ENCODE peak calls at places on chromosomes 13 and 19, in four cellular contexts. One of them, this sample, is unnamed.

GRCh38 chr13:112574476-112575294 is 13.3 kb downstream of the TUBGCP3 start:
- DNase-seq in kidney epithelial cell: no peak
- DNase-seq in astrocyte: no peak
- DNase-seq in CD8-positive, alpha-beta T cell: no peak
- DNase-seq in this sample: no peak

GRCh38 chr19:49799798-49800376 is 13.2 kb downstream of the FUZ start:
- DNase-seq in kidney epithelial cell: no peak
- DNase-seq in astrocyte: no peak
- DNase-seq in CD8-positive, alpha-beta T cell: no peak
- DNase-seq in this sample: no peak

GRCh38 chr13:74173822-74174221 is 39.6 kb upstream of the KLF12 start:
- DNase-seq in kidney epithelial cell: no peak
- DNase-seq in astrocyte: no peak
- DNase-seq in CD8-positive, alpha-beta T cell: no peak
- DNase-seq in this sample: no peak

GRCh38 chr13:73440296-73440895 is 381.6 kb downstream of the KLF5 start:
- DNase-seq in kidney epithelial cell: no peak
- DNase-seq in astrocyte: no peak
- DNase-seq in CD8-positive, alpha-beta T cell: no peak
- DNase-seq in this sample: no peak

GRCh38 chr19:8698433-8699063 is at the start of gene ACTL9:
- DNase-seq in kidney epithelial cell: no peak
- DNase-seq in astrocyte: no peak
- DNase-seq in CD8-positive, alpha-beta T cell: no peak
- DNase-seq in this sample: no peak

GRCh38 chr13:27979765-27980279 is 8.7 kb downstream of the URAD start:
- DNase-seq in kidney epithelial cell: no peak
- DNase-seq in astrocyte: no peak
- DNase-seq in CD8-positive, alpha-beta T cell: no peak
- DNase-seq in this sample: no peak

GRCh38 chr19:47473336-47473735 is 1.6 kb upstream of the SLC8A2 start:
- DNase-seq in kidney epithelial cell: no peak
- DNase-seq in astrocyte: no peak
- DNase-seq in CD8-positive, alpha-beta T cell: no peak
- DNase-seq in this sample: no peak

GRCh38 chr19:58123354-58123753 is 25.3 kb upstream of the ZSCAN18 start:
- DNase-seq in kidney epithelial cell: no peak
- DNase-seq in astrocyte: no peak
- DNase-seq in CD8-positive, alpha-beta T cell: no peak
- DNase-seq in this sample: no peak

GRCh38 chr13:95740921-95741320 is 64.0 kb downstream of the DNAJC3 start:
- DNase-seq in kidney epithelial cell: no peak
- DNase-seq in astrocyte: no peak
- DNase-seq in CD8-positive, alpha-beta T cell: no peak
- DNase-seq in this sample: no peak

GRCh38 chr13:27183561-27184147 is 12.0 kb upstream of the USP12 start:
- DNase-seq in kidney epithelial cell: no peak
- DNase-seq in astrocyte: no peak
- DNase-seq in CD8-positive, alpha-beta T cell: no peak
- DNase-seq in this sample: no peak

GRCh38 chr13:78732445-78733017 is 73.6 kb upstream of the OBI1 start:
- DNase-seq in kidney epithelial cell: no peak
- DNase-seq in astrocyte: no peak
- DNase-seq in CD8-positive, alpha-beta T cell: no peak
- DNase-seq in this sample: no peak

GRCh38 chr19:48660854-48661731 is 11.7 kb downstream of the NTN5 start:
- DNase-seq in kidney epithelial cell: no peak
- DNase-seq in astrocyte: peak
- DNase-seq in CD8-positive, alpha-beta T cell: peak
- DNase-seq in this sample: peak

DNA sequence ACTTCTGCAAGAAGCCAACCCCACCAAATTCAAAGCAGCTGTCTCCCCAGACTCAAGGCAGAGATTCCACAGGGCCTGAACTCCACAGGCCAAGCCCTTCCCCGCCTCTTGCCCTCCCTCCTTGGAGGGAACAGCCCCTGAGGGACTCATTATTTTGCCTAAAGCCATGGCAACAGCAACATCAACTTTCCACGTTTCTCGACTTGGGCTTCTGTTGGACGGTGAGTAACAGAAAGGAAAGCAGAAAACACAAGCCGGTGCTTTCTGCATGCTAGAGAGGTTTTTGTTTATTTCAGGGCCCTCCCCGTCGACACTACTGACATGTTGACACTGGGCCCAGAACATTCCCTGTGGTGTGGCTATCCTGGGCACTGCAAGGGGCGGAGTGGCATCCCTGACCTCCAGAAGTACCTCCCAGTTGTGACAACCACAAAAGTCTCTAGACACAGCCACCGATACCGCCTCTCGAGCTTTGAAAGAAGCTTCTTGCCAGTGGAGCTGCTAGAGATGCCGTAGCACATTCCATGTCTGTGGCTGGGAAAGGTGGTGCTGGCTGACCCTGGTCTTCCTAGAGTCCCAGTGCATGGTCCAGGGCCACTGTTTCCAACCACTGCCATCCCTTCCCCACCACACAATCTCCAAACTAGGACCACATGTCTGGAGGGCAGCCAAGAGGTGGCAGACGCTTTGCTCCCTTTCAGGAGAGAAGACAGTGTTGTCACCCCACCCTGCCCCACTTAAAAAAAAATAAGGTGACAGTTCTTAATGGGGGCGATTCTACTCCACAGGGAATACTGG is 12.8 kb downstream of the CAPS start:
- DNase-seq in kidney epithelial cell: no peak
- DNase-seq in astrocyte: no peak
- DNase-seq in CD8-positive, alpha-beta T cell: no peak
- DNase-seq in this sample: no peak
- TF ChIP-seq CTCF in kidney epithelial cell: no peak
- TF ChIP-seq CTCF in astrocyte: no peak
- TF ChIP-seq CTCF in CD8-positive, alpha-beta T cell: no peak
- TF ChIP-seq CTCF in this sample: no peak

DNA sequence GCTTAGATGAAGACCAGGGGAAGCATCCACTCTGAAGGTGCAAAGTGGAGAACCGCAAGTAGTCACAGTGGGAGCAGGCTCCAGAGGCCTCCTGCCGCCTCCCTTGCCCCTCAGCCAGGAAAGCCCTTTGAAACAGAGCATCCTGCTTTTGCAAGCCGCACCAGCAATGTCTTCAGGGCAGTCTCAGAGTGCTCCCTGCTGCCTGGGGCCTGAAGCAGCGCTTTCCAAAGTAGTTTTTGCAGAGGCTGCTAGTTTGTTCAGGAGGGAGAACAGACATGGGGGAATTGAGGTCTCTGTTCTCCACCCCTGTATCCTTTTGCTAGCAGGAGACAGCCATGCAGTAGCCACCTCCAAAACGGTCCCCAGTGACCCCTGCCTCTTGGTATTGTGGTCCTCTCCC is 15.8 kb upstream of the POP4 start:
- DNase-seq in kidney epithelial cell: no peak
- DNase-seq in astrocyte: no peak
- DNase-seq in CD8-positive, alpha-beta T cell: no peak
- DNase-seq in this sample: no peak
- TF ChIP-seq CTCF in kidney epithelial cell: no peak
- TF ChIP-seq CTCF in astrocyte: no peak
- TF ChIP-seq CTCF in CD8-positive, alpha-beta T cell: no peak
- TF ChIP-seq CTCF in this sample: no peak

GRCh38 chr13:98869408-98870090 is 108.3 kb downstream of the DOCK9 start:
- DNase-seq in kidney epithelial cell: no peak
- DNase-seq in astrocyte: no peak
- DNase-seq in CD8-positive, alpha-beta T cell: no peak
- DNase-seq in this sample: no peak
- TF ChIP-seq CTCF in kidney epithelial cell: no peak
- TF ChIP-seq CTCF in astrocyte: peak
- TF ChIP-seq CTCF in CD8-positive, alpha-beta T cell: no peak
- TF ChIP-seq CTCF in this sample: no peak

GRCh38 chr19:39363909-39364457 is 21.8 kb downstream of the SAMD4B start:
- DNase-seq in kidney epithelial cell: no peak
- DNase-seq in astrocyte: no peak
- DNase-seq in CD8-positive, alpha-beta T cell: no peak
- DNase-seq in this sample: no peak

GRCh38 chr19:39356647-39357046 is 14.4 kb downstream of the SAMD4B start:
- DNase-seq in kidney epithelial cell: no peak
- DNase-seq in astrocyte: no peak
- DNase-seq in CD8-positive, alpha-beta T cell: no peak
- DNase-seq in this sample: no peak

GRCh38 chr19:39359026-39359425 is 16.8 kb downstream of the SAMD4B start:
- DNase-seq in kidney epithelial cell: no peak
- DNase-seq in astrocyte: no peak
- DNase-seq in CD8-positive, alpha-beta T cell: no peak
- DNase-seq in this sample: no peak

GRCh38 chr19:39362682-39363657 is 20.7 kb downstream of the SAMD4B start:
- DNase-seq in kidney epithelial cell: peak
- DNase-seq in astrocyte: peak
- DNase-seq in CD8-positive, alpha-beta T cell: no peak
- DNase-seq in this sample: no peak

GRCh38 chr19:39360599-39360998 is 18.4 kb downstream of the SAMD4B start:
- DNase-seq in kidney epithelial cell: no peak
- DNase-seq in astrocyte: no peak
- DNase-seq in CD8-positive, alpha-beta T cell: no peak
- DNase-seq in this sample: no peak
- TF ChIP-seq CTCF in kidney epithelial cell: no peak
- TF ChIP-seq CTCF in astrocyte: no peak
- TF ChIP-seq CTCF in CD8-positive, alpha-beta T cell: no peak
- TF ChIP-seq CTCF in this sample: no peak

GRCh38 chr19:41784337-41785239 is 11.8 kb upstream of the CEACAM3 start:
- DNase-seq in kidney epithelial cell: no peak
- DNase-seq in astrocyte: no peak
- DNase-seq in CD8-positive, alpha-beta T cell: no peak
- DNase-seq in this sample: no peak

DNA sequence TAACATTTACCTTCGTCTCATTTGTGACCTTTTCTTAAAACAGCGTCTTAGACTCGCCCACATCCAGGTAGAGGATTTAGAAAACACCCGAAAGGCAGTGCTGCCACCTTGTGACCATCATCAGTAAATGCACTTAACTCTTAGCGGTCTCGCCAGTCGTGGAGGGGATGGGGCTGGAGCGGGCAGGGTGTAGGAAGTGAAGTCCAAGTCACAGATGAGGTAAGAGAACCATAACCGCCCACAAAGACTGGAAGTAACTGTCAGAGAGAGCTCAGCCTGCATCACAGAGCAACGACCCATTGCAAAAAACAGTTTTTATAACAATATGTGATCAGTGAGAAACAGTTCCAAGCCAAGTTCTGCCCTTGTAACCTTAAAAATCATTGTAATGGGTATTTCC is 10.7 kb upstream of the CEACAM3 start:
- DNase-seq in kidney epithelial cell: peak
- DNase-seq in astrocyte: peak
- DNase-seq in CD8-positive, alpha-beta T cell: peak
- DNase-seq in this sample: peak
- TF ChIP-seq CTCF in kidney epithelial cell: peak
- TF ChIP-seq CTCF in astrocyte: peak
- TF ChIP-seq CTCF in CD8-positive, alpha-beta T cell: peak
- TF ChIP-seq CTCF in this sample: peak

GRCh38 chr19:37370880-37371661 is at the start of gene ZNF527:
- DNase-seq in kidney epithelial cell: peak
- DNase-seq in astrocyte: peak
- DNase-seq in CD8-positive, alpha-beta T cell: peak
- DNase-seq in this sample: peak
- TF ChIP-seq CTCF in kidney epithelial cell: no peak
- TF ChIP-seq CTCF in astrocyte: no peak
- TF ChIP-seq CTCF in CD8-positive, alpha-beta T cell: no peak
- TF ChIP-seq CTCF in this sample: no peak

GRCh38 chr13:51747438-51748434 is 56.2 kb downstream of the DHRS12 start:
- DNase-seq in kidney epithelial cell: no peak
- DNase-seq in astrocyte: no peak
- DNase-seq in CD8-positive, alpha-beta T cell: no peak
- DNase-seq in this sample: no peak

GRCh38 chr13:51742611-51743010 is 61.4 kb downstream of the DHRS12 start:
- DNase-seq in kidney epithelial cell: no peak
- DNase-seq in astrocyte: no peak
- DNase-seq in CD8-positive, alpha-beta T cell: no peak
- DNase-seq in this sample: no peak

GRCh38 chr13:51746802-51747201 is 57.2 kb downstream of the DHRS12 start:
- DNase-seq in kidney epithelial cell: no peak
- DNase-seq in astrocyte: no peak
- DNase-seq in CD8-positive, alpha-beta T cell: no peak
- DNase-seq in this sample: no peak

GRCh38 chr13:51739403-51740112 is 64.4 kb downstream of the DHRS12 start:
- DNase-seq in kidney epithelial cell: no peak
- DNase-seq in astrocyte: no peak
- DNase-seq in CD8-positive, alpha-beta T cell: no peak
- DNase-seq in this sample: no peak

DNA sequence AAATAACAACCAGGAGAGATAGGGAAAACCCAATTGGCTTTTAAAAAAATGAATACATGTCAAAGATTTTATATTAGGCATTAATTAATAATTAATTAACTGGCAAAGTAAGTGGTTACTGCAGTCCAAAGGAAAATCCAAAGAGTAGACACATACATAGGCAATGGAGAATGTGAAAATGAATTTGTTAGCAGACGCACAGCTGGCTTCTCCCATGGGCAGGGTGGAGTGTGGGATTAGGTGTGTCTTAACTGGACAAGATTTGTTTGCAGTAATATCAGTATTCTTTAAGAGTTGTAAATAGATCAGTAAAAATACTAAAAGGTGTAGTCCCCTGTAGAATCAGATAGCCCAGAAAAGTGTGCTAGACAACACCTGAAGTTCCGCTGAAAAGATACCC is 58.7 kb downstream of the DHRS12 start:
- DNase-seq in kidney epithelial cell: no peak
- DNase-seq in astrocyte: no peak
- DNase-seq in CD8-positive, alpha-beta T cell: no peak
- DNase-seq in this sample: no peak
- TF ChIP-seq CTCF in kidney epithelial cell: no peak
- TF ChIP-seq CTCF in astrocyte: no peak
- TF ChIP-seq CTCF in CD8-positive, alpha-beta T cell: no peak
- TF ChIP-seq CTCF in this sample: no peak

DNA sequence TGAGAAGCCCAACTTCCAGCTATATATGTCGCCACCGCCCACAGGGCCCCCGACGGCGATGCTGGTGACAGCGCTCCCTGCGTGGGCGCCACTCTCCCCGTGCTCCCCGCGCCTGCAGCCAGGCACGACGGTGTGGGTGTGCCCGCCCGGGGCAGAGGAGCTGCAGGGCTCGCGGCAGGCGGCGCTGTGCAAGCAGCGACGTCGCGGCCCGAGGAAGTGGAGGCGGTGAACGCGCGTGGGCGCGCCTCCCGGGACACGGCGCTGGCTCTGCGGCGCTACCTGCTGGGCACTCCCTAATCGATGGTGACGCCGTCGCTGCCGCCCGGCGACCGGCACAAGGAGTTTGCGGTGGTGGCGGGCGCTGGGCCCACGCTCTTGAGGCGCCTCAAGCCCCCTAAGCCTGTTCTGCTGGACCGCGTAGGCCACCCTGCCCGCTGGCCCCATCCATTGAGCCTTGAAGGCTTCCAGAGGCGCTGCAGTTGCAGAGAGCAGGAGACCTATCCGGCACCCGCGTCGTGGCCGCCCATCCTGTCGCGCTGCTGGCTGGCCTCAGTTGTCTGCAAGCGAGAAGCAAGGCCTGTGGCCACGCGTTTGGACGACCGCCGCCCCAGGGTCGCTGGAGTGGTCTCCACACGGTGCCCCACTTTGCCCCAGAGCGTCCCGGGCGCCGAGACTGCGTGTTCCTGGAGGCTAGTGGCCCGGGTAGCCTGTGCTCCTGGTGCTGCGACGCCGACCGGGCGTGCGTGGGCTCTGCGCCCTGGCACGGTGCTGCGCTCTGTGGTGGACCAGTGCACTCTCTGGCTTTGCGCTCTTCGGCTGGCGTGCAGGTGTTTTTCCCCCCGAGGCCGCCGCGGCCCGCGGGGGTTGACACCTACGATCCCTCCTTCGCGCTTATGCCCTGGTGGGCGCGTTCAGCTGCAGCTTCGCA is 23.1 kb downstream of the LRFN3 start:
- DNase-seq in kidney epithelial cell: no peak
- DNase-seq in astrocyte: no peak
- DNase-seq in CD8-positive, alpha-beta T cell: peak
- DNase-seq in this sample: no peak
- TF ChIP-seq CTCF in kidney epithelial cell: no peak
- TF ChIP-seq CTCF in astrocyte: no peak
- TF ChIP-seq CTCF in CD8-positive, alpha-beta T cell: peak
- TF ChIP-seq CTCF in this sample: no peak